ENCODE peak calls at places on chromosome 12, in six cellular contexts. U is EH; Q is fibroblast of mammary gland; X is cerebellar cortex; D is NCI-H446 treated with DMSO at 0.1 percent for 48 hours; N is activated CD4-positive, CD25-positive, alpha-beta regulatory T cell treated with anti-CD3 and anti-CD28 coated beads, Interleukin-2, amount 50 U/mL, for 16 hours. M is an unnamed sample.

GRCh38 chr12:51538599-51538998 is 52.4 kb upstream of the SCN8A start:
- DNase-seq in N (no peak), Q (no peak), X (no peak), D (no peak), U (no peak), M (no peak)

GRCh38 chr12:7638064-7638763 is 27.5 kb downstream of the APOBEC1 start:
- DNase-seq in X (no peak), D (no peak), U (no peak), Q (no peak), N (no peak), M (peak; percentile 5)

GRCh38 chr12:81176796-81177195 is 98.9 kb downstream of the ACSS3 start:
- DNase-seq in D (no peak), X (no peak), U (no peak), N (no peak), Q (peak; percentile 25), M (peak; percentile 3)

GRCh38 chr12:41407240-41407799 is 219.2 kb downstream of the PDZRN4 start:
- DNase-seq in N (no peak), U (no peak), Q (no peak), X (peak; percentile 2), D (peak; percentile 26), M (no peak)

GRCh38 chr12:30533518-30533917 is 162.2 kb downstream of the IPO8 start:
- DNase-seq in U (no peak), X (no peak), D (no peak), N (no peak), Q (peak; percentile 63), M (peak; percentile 15)

GRCh38 chr12:27333311-27334009 is 824 bp downstream of the BMAL2 start:
- DNase-seq in D (no peak), X (peak; percentile 28), U (peak; percentile 23), Q (no peak), N (no peak), M (peak; percentile 62)

GRCh38 chr12:120534703-120535655 is 823 bp downstream of the RNF10 start:
- DNase-seq in U (peak; percentile 83), X (no peak), N (peak; percentile 10), D (peak; percentile 2), Q (peak; percentile 94), M (peak; percentile 84)

GRCh38 chr12:121087467-121088207 is 45.0 kb upstream of the P2RX7 start:
- DNase-seq in U (peak; percentile 19), Q (no peak), N (no peak), X (no peak), D (no peak), M (no peak)

GRCh38 chr12:29164477-29165163 is 15.5 kb downstream of the FAR2 start:
- DNase-seq in N (no peak), D (no peak), Q (peak; percentile 80), X (no peak), U (peak; percentile 77), M (peak; percentile 54)

GRCh38 chr12:45763381-45763780 is 33.9 kb downstream of the ARID2 start:
- DNase-seq in Q (no peak), N (no peak), D (no peak), U (no peak), X (no peak), M (no peak)

GRCh38 chr12:70883855-70884254 is 36.7 kb downstream of the PTPRR start:
- DNase-seq in N (no peak), D (no peak), Q (no peak), X (peak; percentile 53), U (no peak), M (no peak)

GRCh38 chr12:102680296-102680695 is 199.9 kb upstream of the IGF1 start:
- DNase-seq in N (no peak), Q (no peak), U (no peak), X (no peak), D (no peak), M (no peak)

GRCh38 chr12:9039397-9039977 is 50.1 kb downstream of the KLRG1 start:
- DNase-seq in U (peak; percentile 54), Q (peak; percentile 50), N (no peak), D (peak; percentile 49), X (peak; percentile 75), M (peak; percentile 55)

GRCh38 chr12:64582111-64582510 is 28.2 kb upstream of the RASSF3 start:
- DNase-seq in N (no peak), D (no peak), Q (no peak), U (no peak), X (no peak), M (no peak)

GRCh38 chr12:96422192-96422591 is 22.0 kb upstream of the CDK17 start:
- DNase-seq in Q (peak; percentile 96), D (no peak), X (no peak), N (no peak), U (peak; percentile 82), M (no peak)

GRCh38 chr12:98578392-98578791 is 15.1 kb upstream of the SLC25A3 start:
- DNase-seq in N (no peak), U (no peak), Q (no peak), X (no peak), D (no peak), M (no peak)

GRCh38 chr12:104154286-104154685 is 16.3 kb upstream of the NFYB start:
- DNase-seq in D (no peak), X (no peak), Q (no peak), U (no peak), N (no peak), M (no peak)

GRCh38 chr12:67751376-67751928 is 102.9 kb downstream of the DYRK2 start:
- DNase-seq in U (peak; percentile 65), X (no peak), N (no peak), D (no peak), Q (no peak), M (no peak)

GRCh38 chr12:66241061-66242043 is 52.3 kb downstream of the IRAK3 start:
- DNase-seq in D (no peak), U (peak; percentile 86), Q (peak; percentile 95), N (no peak), X (no peak), M (peak; percentile 60)

GRCh38 chr12:55041651-55042050 is 21.9 kb downstream of the NEUROD4 start:
- DNase-seq in N (no peak), Q (no peak), D (no peak), U (no peak), X (no peak), M (no peak)

GRCh38 chr12:27024291-27024690 is 1.9 kb downstream of the MED21 start:
- DNase-seq in X (no peak), D (no peak), U (no peak), Q (peak; percentile 26), N (no peak), M (no peak)

GRCh38 chr12:50390284-50390683 is 6.1 kb downstream of the FAM186A start:
- DNase-seq in D (no peak), Q (peak; percentile 92), U (peak; percentile 97), X (no peak), N (no peak), M (peak; percentile 82)

GRCh38 chr12:107468182-107468581 is 217.4 kb upstream of the PWP1 start:
- DNase-seq in U (no peak), N (no peak), Q (no peak), D (no peak), X (no peak), M (no peak)

GRCh38 chr12:53381739-53382630 is 2.0 kb downstream of the SP1 start:
- DNase-seq in Q (peak; percentile 84), X (peak; percentile 76), N (no peak), D (no peak), U (peak; percentile 68), M (peak; percentile 97)

GRCh38 chr12:75526655-75527511 is 15.5 kb upstream of the KRR1 start:
- DNase-seq in U (peak; percentile 68), X (peak; percentile 64), D (peak; percentile 87), Q (peak; percentile 83), N (no peak), M (peak; percentile 59)

GRCh38 chr12:22130671-22131070 is 84.7 kb downstream of the CMAS start:
- DNase-seq in D (no peak), U (no peak), X (no peak), N (no peak), Q (no peak), M (peak; percentile 99)

GRCh38 chr12:113853491-113853890 is 112.6 kb downstream of the RBM19 start:
- DNase-seq in U (no peak), X (peak; percentile 52), Q (no peak), N (no peak), D (no peak), M (no peak)

GRCh38 chr12:12665194-12665593 is 30.8 kb downstream of the GPR19 start:
- DNase-seq in X (no peak), U (no peak), N (no peak), Q (no peak), D (no peak), M (no peak)

GRCh38 chr12:59084758-59085383 is 164.6 kb upstream of the LRIG3 start:
- DNase-seq in D (peak; percentile 88), X (peak; percentile 40), Q (peak; percentile 92), N (no peak), U (peak; percentile 83), M (no peak)

GRCh38 chr12:121918679-121919038 is 267 bp downstream of the CFAP251 start:
- DNase-seq in N (no peak), X (no peak), Q (no peak), D (no peak), U (no peak), M (no peak)

GRCh38 chr12:108567388-108567787 is 5.0 kb downstream of the ISCU start:
- DNase-seq in D (no peak), Q (peak; percentile 14), X (no peak), U (no peak), N (no peak), M (no peak)